ENCODE peak calls at places on chromosomes 2 and 18, in four cellular contexts. I is psoas muscle, P is breast epithelium, K is HCT116. F is an unnamed sample.

GRCh38 chr2:96822786-96823185 is 6.7 kb downstream of the CNNM3 start:
- DNase-seq in P (no peak), K (no peak), I (no peak), F (no peak)

GRCh38 chr18:66226782-66227181 is 377.1 kb downstream of the CDH19 start:
- DNase-seq in K (no peak), P (no peak), I (no peak), F (no peak)

GRCh38 chr2:60832621-60833020 is 48.8 kb upstream of the REL start:
- DNase-seq in K (no peak), I (no peak), P (no peak), F (no peak)

GRCh38 chr2:177448031-177448430 is 55.5 kb downstream of the AGPS start:
- DNase-seq in P (no peak), K (no peak), I (no peak), F (no peak)

GRCh38 chr18:44507729-44508325 is 172.9 kb upstream of the SETBP1 start:
- DNase-seq in I (peak; percentile 57), K (no peak), P (no peak), F (no peak)

GRCh38 chr2:11067221-11068078 is 87.8 kb upstream of the SLC66A3 start:
- DNase-seq in P (no peak), I (no peak), K (no peak), F (no peak)

GRCh38 chr2:97965146-97965545 is 30.6 kb downstream of the TMEM131 start:
- DNase-seq in K (no peak), I (no peak), P (no peak), F (no peak)

GRCh38 chr2:216463148-216463547 is 35.5 kb upstream of the RPL37A start:
- DNase-seq in P (no peak), K (no peak), I (no peak), F (no peak)

GRCh38 chr18:13452448-13452811 is 233.9 kb downstream of the LDLRAD4 start:
- DNase-seq in I (peak; percentile 58), K (no peak), P (no peak), F (no peak)

GRCh38 chr2:10404324-10405143 is 43.6 kb downstream of the ODC1 start:
- DNase-seq in I (no peak), P (peak; percentile 82), K (no peak), F (peak; percentile 53)

GRCh38 chr2:44016282-44016681 is 20.5 kb upstream of the LRPPRC start:
- DNase-seq in K (no peak), P (no peak), I (no peak), F (no peak)

GRCh38 chr2:47250576-47251403 is 95.7 kb upstream of the STPG4 start:
- DNase-seq in K (no peak), P (no peak), I (no peak), F (peak; percentile 48)

GRCh38 chr2:128736689-128737545 is 418.2 kb upstream of the HS6ST1 start:
- DNase-seq in P (peak; percentile 47), I (peak; percentile 90), K (peak; percentile 54), F (peak; percentile 75)

GRCh38 chr2:99867690-99868089 is 274.7 kb downstream of the AFF3 start:
- DNase-seq in I (no peak), P (no peak), K (no peak), F (no peak)

GRCh38 chr2:64234150-64234549 is 89.9 kb upstream of the PELI1 start:
- DNase-seq in P (no peak), I (no peak), K (no peak), F (no peak)
- TF ChIP-seq CTCF in P (no peak), I (no peak), K (no peak), F (no peak)

GRCh38 chr2:85585781-85586105 is 1.5 kb downstream of the VAMP5 start:
- DNase-seq in I (no peak), K (no peak), P (no peak), F (no peak)

GRCh38 chr2:85584857-85585780 is 888 bp downstream of the VAMP5 start:
- DNase-seq in I (peak; percentile 61), K (no peak), P (no peak), F (no peak)

GRCh38 chr2:85583667-85584353 is 421 bp upstream of the VAMP5 start:
- DNase-seq in P (no peak), K (no peak), I (peak; percentile 29), F (no peak)

GRCh38 chr2:85582467-85582866 is 1.8 kb upstream of the VAMP5 start:
- DNase-seq in K (no peak), I (peak; percentile 17), P (no peak), F (no peak)

DNA sequence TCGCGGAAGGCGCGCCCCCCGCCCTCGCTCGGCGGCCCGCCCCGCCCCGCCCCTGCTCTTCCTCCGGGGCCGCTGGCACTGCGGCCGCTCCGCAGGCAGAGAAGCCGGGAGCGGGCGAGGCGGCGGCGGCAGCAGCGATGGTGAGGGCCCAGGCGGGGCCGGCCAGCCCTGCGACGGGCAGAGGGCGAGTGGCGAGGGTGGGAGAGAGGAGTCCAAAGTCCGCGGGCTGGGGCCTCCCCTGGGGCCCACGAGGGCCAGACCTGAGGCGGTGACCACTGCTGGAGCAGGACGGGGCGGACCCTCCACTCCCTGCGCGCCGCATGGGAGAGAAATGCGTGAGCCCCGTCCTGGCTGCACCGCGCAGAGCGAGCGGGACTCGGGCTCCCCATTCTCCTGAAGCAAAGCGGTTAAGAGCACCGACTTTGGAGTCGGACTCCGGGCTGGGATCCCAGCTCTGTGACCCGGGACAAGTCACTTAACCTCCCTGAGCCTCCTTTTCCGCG is at the start of gene VAMP5:
- DNase-seq in P (no peak), I (peak; percentile 70), K (no peak), F (peak; percentile 16)
- H3K4me1 ChIP-seq in P (peaks cover 12% of the 10 kb centered on the region), I (peaks cover 50% of the 10 kb centered on the region), K (peaks cover 20% of the 10 kb centered on the region), F (no peaks in the 10 kb centered on the region)

GRCh38 chr2:231679906-231680283 is 28.4 kb upstream of the PTMA start:
- DNase-seq in P (no peak), I (no peak), K (no peak), F (no peak)

GRCh38 chr2:231682546-231683291 is 25.6 kb upstream of the PTMA start:
- DNase-seq in I (no peak), P (no peak), K (no peak), F (no peak)

GRCh38 chr2:231679131-231679530 is 29.2 kb upstream of the PTMA start:
- DNase-seq in K (no peak), I (no peak), P (no peak), F (no peak)

GRCh38 chr2:231680992-231681852 is 27.1 kb upstream of the PTMA start:
- DNase-seq in I (peak; percentile 95), K (no peak), P (peak; percentile 67), F (peak; percentile 75)

GRCh38 chr2:231680284-231680991 is 27.9 kb upstream of the PTMA start:
- DNase-seq in K (no peak), I (no peak), P (peak; percentile 77), F (no peak)
- H3K4me3 ChIP-seq in K (peak overlapping the region; percentile 60), I (peak overlapping the region; percentile 78), P (peak overlapping the region; percentile 66), F (peak overlapping the region; percentile 24)

GRCh38 chr2:30475542-30475941 is 28.5 kb downstream of the LCLAT1 start:
- DNase-seq in I (no peak), K (no peak), P (no peak), F (no peak)
- TF ChIP-seq CTCF in I (no peak), K (no peak), P (no peak), F (no peak)

GRCh38 chr2:136139601-136140000 is 21.7 kb upstream of the CXCR4 start:
- DNase-seq in P (no peak), I (no peak), K (no peak), F (no peak)

GRCh38 chr2:136136921-136137320 is 19.0 kb upstream of the CXCR4 start:
- DNase-seq in P (no peak), I (no peak), K (peak; percentile 66), F (no peak)

GRCh38 chr2:136135924-136136906 is 18.3 kb upstream of the CXCR4 start:
- DNase-seq in I (no peak), K (no peak), P (peak; percentile 72), F (no peak)

GRCh38 chr2:136135462-136135861 is 17.5 kb upstream of the CXCR4 start:
- DNase-seq in P (no peak), K (no peak), I (no peak), F (no peak)

DNA sequence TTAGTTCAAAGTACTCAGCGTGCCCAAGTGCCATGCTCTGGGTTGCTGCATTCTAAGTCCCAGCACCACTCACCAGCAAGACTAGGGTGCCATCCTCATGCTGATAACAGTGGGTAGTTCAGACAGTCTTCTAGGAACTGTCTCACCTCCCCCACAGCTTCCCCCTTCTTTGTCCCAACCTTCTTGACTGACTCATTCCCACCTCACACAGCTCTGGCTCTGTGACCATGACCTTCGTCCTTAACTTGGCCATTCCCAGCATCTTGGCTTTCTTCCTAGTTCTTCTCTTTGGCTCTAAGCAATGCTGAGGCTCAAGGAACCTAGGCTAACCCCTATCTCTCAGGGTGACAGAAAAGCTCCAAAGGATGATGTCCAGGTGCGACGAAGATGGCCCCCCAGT is 20.0 kb upstream of the CXCR4 start:
- DNase-seq in K (no peak), I (no peak), P (no peak), F (no peak)
- H3K4me1 ChIP-seq in K (peaks cover 19% of the 10 kb centered on the region), I (no peaks in the 10 kb centered on the region), P (peaks cover 7% of the 10 kb centered on the region), F (peaks cover 10% of the 10 kb centered on the region)

GRCh38 chr18:22175326-22175725 is 5.9 kb downstream of the GATA6 start:
- DNase-seq in I (no peak), P (no peak), K (no peak), F (no peak)
- H3K4me3 ChIP-seq in I (no peak overlapping the region), P (peak overlapping the region; percentile 34), K (no peak overlapping the region), F (no peak overlapping the region)

GRCh38 chr2:30807249-30807648 is at the start of gene CAPN13:
- DNase-seq in P (peak; percentile 72), K (peak; percentile 32), I (no peak), F (no peak)
- TF ChIP-seq CTCF in P (no peak), K (no peak), I (no peak), F (no peak)

GRCh38 chr2:8538531-8538930 is 143.3 kb upstream of the ID2 start:
- DNase-seq in I (no peak), K (no peak), P (no peak), F (no peak)
- H3K4me1 ChIP-seq in I (peaks cover 10% of the 10 kb centered on the region), K (no peaks in the 10 kb centered on the region), P (peaks cover 9% of the 10 kb centered on the region), F (peaks cover 59% of the 10 kb centered on the region)